ENCODE peak calls at places on chromosome 22, in four cellular contexts. One of them, this sample, is unnamed. For H3K9me3, the result is how much of the 10 kb centered on the place peaks cover.

GRCh38 chr22:21026783-21027692 is 5.3 kb downstream of the SLC7A4 start:
- DNase-seq in tibial nerve: no peak
- DNase-seq in psoas muscle: no peak
- DNase-seq in endodermal cell: no peak
- DNase-seq in this sample: no peak

GRCh38 chr22:45742866-45743450 is 71.3 kb downstream of the ATXN10 start:
- DNase-seq in tibial nerve: no peak
- DNase-seq in psoas muscle: peak
- DNase-seq in endodermal cell: no peak
- DNase-seq in this sample: peak

GRCh38 chr22:22075382-22076163 is 93.0 kb upstream of the TOP3B start:
- DNase-seq in tibial nerve: no peak
- DNase-seq in psoas muscle: no peak
- DNase-seq in endodermal cell: no peak
- DNase-seq in this sample: no peak

GRCh38 chr22:37148742-37149665 is 712 bp downstream of the IL2RB start:
- DNase-seq in tibial nerve: no peak
- DNase-seq in psoas muscle: no peak
- DNase-seq in endodermal cell: no peak
- DNase-seq in this sample: no peak

GRCh38 chr22:38215156-38216038 is 13.6 kb downstream of the MAFF start:
- DNase-seq in tibial nerve: no peak
- DNase-seq in psoas muscle: no peak
- DNase-seq in endodermal cell: no peak
- DNase-seq in this sample: no peak

GRCh38 chr22:28008056-28008455 is 89.0 kb upstream of the PITPNB start:
- DNase-seq in tibial nerve: no peak
- DNase-seq in psoas muscle: no peak
- DNase-seq in endodermal cell: no peak
- DNase-seq in this sample: no peak

GRCh38 chr22:21650280-21650679 is 8.2 kb downstream of the SDF2L1 start:
- DNase-seq in tibial nerve: no peak
- DNase-seq in psoas muscle: no peak
- DNase-seq in endodermal cell: no peak
- DNase-seq in this sample: no peak

GRCh38 chr22:25702571-25703167 is 39.3 kb upstream of the MYO18B start:
- DNase-seq in tibial nerve: no peak
- DNase-seq in psoas muscle: no peak
- DNase-seq in endodermal cell: no peak
- DNase-seq in this sample: no peak

GRCh38 chr22:24554316-24555159 is at the start of gene GUCD1:
- DNase-seq in tibial nerve: no peak
- DNase-seq in psoas muscle: peak
- DNase-seq in endodermal cell: peak
- DNase-seq in this sample: no peak

GRCh38 chr22:25282671-25283561 is 63.5 kb downstream of the CRYBB2 start:
- DNase-seq in tibial nerve: no peak
- DNase-seq in psoas muscle: no peak
- DNase-seq in endodermal cell: peak
- DNase-seq in this sample: no peak

GRCh38 chr22:23906641-23907040 is 12.5 kb downstream of the MIF start:
- DNase-seq in tibial nerve: no peak
- DNase-seq in psoas muscle: no peak
- DNase-seq in endodermal cell: no peak
- DNase-seq in this sample: peak

GRCh38 chr22:31291403-31291715 is 929 bp downstream of the PIK3IP1 start:
- DNase-seq in tibial nerve: no peak
- DNase-seq in psoas muscle: no peak
- DNase-seq in endodermal cell: no peak
- DNase-seq in this sample: no peak

GRCh38 chr22:35440129-35440528 is 40.2 kb downstream of the MCM5 start:
- DNase-seq in tibial nerve: no peak
- DNase-seq in psoas muscle: no peak
- DNase-seq in endodermal cell: no peak
- DNase-seq in this sample: no peak

GRCh38 chr22:46070722-46071450 is 79.4 kb upstream of the PPARA start:
- DNase-seq in tibial nerve: peak
- DNase-seq in psoas muscle: peak
- DNase-seq in endodermal cell: peak
- DNase-seq in this sample: peak

GRCh38 chr22:46045459-46046298 is 68.7 kb upstream of the WNT7B start:
- DNase-seq in tibial nerve: peak
- DNase-seq in psoas muscle: no peak
- DNase-seq in endodermal cell: peak
- DNase-seq in this sample: no peak

GRCh38 chr22:37281195-37281594 is 1.1 kb upstream of the CYTH4 start:
- DNase-seq in tibial nerve: no peak
- DNase-seq in psoas muscle: no peak
- DNase-seq in endodermal cell: no peak
- DNase-seq in this sample: no peak

GRCh38 chr22:49157529-49158339 is 669.9 kb downstream of the BRD1 start:
- DNase-seq in tibial nerve: no peak
- DNase-seq in psoas muscle: no peak
- DNase-seq in endodermal cell: no peak
- DNase-seq in this sample: no peak

GRCh38 chr22:49155809-49156580 is 671.7 kb downstream of the BRD1 start:
- DNase-seq in tibial nerve: peak
- DNase-seq in psoas muscle: no peak
- DNase-seq in endodermal cell: no peak
- DNase-seq in this sample: no peak

GRCh38 chr22:49158741-49159564 is 668.7 kb downstream of the BRD1 start:
- DNase-seq in tibial nerve: no peak
- DNase-seq in psoas muscle: no peak
- DNase-seq in endodermal cell: no peak
- DNase-seq in this sample: peak

GRCh38 chr22:49155039-49155808 is 672.4 kb downstream of the BRD1 start:
- DNase-seq in tibial nerve: peak
- DNase-seq in psoas muscle: no peak
- DNase-seq in endodermal cell: no peak
- DNase-seq in this sample: no peak

GRCh38 chr22:49156662-49157285 is 670.9 kb downstream of the BRD1 start:
- DNase-seq in tibial nerve: no peak
- DNase-seq in psoas muscle: no peak
- DNase-seq in endodermal cell: no peak
- DNase-seq in this sample: no peak
- H3K9me3 ChIP-seq in tibial nerve: under half
- H3K9me3 ChIP-seq in psoas muscle: under half
- H3K9me3 ChIP-seq in endodermal cell: under half
- H3K9me3 ChIP-seq in this sample: under half

GRCh38 chr22:40182231-40182835 is 4.6 kb downstream of the TNRC6B start:
- DNase-seq in tibial nerve: no peak
- DNase-seq in psoas muscle: no peak
- DNase-seq in endodermal cell: no peak
- DNase-seq in this sample: no peak
- H3K27ac ChIP-seq in tibial nerve: no peak
- H3K27ac ChIP-seq in psoas muscle: peak
- H3K27ac ChIP-seq in endodermal cell: no peak
- H3K27ac ChIP-seq in this sample: no peak

GRCh38 chr22:44326549-44326881 is 13.8 kb upstream of the SHISAL1 start:
- DNase-seq in tibial nerve: no peak
- DNase-seq in psoas muscle: no peak
- DNase-seq in endodermal cell: no peak
- DNase-seq in this sample: no peak
- H3K4me3 ChIP-seq in tibial nerve: peak
- H3K4me3 ChIP-seq in psoas muscle: peak
- H3K4me3 ChIP-seq in endodermal cell: no peak
- H3K4me3 ChIP-seq in this sample: peak

DNA sequence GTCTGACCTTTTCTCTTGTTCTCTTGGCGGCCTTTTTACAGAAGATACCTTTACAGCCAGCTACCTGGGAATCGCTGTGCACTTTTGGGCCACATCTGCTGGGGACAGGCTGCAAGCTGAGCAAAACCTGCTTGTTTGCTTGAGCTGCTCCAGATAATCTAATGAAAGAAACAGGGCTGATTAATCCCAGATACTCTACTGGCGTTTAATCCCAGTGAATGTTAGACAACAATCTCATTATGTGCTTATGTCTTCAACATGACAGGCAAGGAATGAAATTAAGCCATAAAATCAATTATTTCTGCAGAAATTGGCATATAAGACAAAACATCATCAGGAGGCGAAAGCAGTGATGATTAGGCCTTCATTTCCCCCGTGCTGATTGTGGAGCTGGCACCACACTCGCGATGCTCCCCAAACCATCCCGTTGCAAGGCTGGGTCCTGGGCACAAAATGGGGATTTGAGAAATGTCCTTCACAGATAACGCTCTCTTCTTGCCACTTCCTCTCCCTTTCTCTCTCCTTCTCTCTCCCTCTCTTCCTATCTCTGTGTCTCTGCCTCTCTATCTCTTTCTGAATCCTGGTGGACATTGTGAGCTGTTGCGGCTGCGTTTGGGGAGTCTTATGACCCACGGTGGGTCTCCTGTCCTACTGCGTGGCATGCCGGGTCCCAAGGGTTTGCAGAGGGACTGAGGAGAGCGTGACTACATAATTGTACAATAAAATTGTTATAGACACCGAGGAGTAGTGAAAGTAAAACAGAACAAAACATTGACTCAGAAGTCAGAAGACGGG is 1053.9 kb downstream of the TBC1D22A start:
- DNase-seq in tibial nerve: no peak
- DNase-seq in psoas muscle: no peak
- DNase-seq in endodermal cell: peak
- DNase-seq in this sample: no peak
- H3K9me3 ChIP-seq in tibial nerve: under half
- H3K9me3 ChIP-seq in psoas muscle: under half
- H3K9me3 ChIP-seq in endodermal cell: under half
- H3K9me3 ChIP-seq in this sample: under half

GRCh38 chr22:17097062-17097461 is 12.3 kb downstream of the IL17RA start:
- DNase-seq in tibial nerve: no peak
- DNase-seq in psoas muscle: no peak
- DNase-seq in endodermal cell: no peak
- DNase-seq in this sample: no peak
- H3K27ac ChIP-seq in tibial nerve: no peak
- H3K27ac ChIP-seq in psoas muscle: no peak
- H3K27ac ChIP-seq in endodermal cell: no peak
- H3K27ac ChIP-seq in this sample: peak

GRCh38 chr22:19715286-19715939 is 1.1 kb downstream of the SEPTIN5 start:
- DNase-seq in tibial nerve: no peak
- DNase-seq in psoas muscle: peak
- DNase-seq in endodermal cell: no peak
- DNase-seq in this sample: no peak
- H3K4me3 ChIP-seq in tibial nerve: peak
- H3K4me3 ChIP-seq in psoas muscle: peak
- H3K4me3 ChIP-seq in endodermal cell: peak
- H3K4me3 ChIP-seq in this sample: peak

GRCh38 chr22:47245286-47245685 is 482.8 kb downstream of the TBC1D22A start:
- DNase-seq in tibial nerve: no peak
- DNase-seq in psoas muscle: no peak
- DNase-seq in endodermal cell: no peak
- DNase-seq in this sample: no peak

GRCh38 chr22:47245786-47246185 is 483.3 kb downstream of the TBC1D22A start:
- DNase-seq in tibial nerve: no peak
- DNase-seq in psoas muscle: no peak
- DNase-seq in endodermal cell: no peak
- DNase-seq in this sample: no peak

GRCh38 chr22:47248925-47249324 is 486.5 kb downstream of the TBC1D22A start:
- DNase-seq in tibial nerve: no peak
- DNase-seq in psoas muscle: no peak
- DNase-seq in endodermal cell: no peak
- DNase-seq in this sample: no peak

GRCh38 chr22:47249370-47249928 is 487.0 kb downstream of the TBC1D22A start:
- DNase-seq in tibial nerve: no peak
- DNase-seq in psoas muscle: no peak
- DNase-seq in endodermal cell: no peak
- DNase-seq in this sample: no peak

GRCh38 chr22:47247609-47248240 is 485.3 kb downstream of the TBC1D22A start:
- DNase-seq in tibial nerve: no peak
- DNase-seq in psoas muscle: no peak
- DNase-seq in endodermal cell: no peak
- DNase-seq in this sample: no peak
- H3K9me3 ChIP-seq in tibial nerve: under half
- H3K9me3 ChIP-seq in psoas muscle: under half
- H3K9me3 ChIP-seq in endodermal cell: half or more
- H3K9me3 ChIP-seq in this sample: under half

This sample was measured in upper lobe of left lung.